ENCODE peak calls at places on chromosome 5, in five cellular contexts. N is H1, Z is HCT116, Q is K562, K is GM12878. A is an unnamed sample.

GRCh38 chr5:30765227-30765626 is 428.3 kb upstream of the CDH6 start:
- DNase-seq in K (no peak), Q (no peak), Z (no peak), N (no peak), A (no peak)

GRCh38 chr5:126178521-126178920 is 244.7 kb upstream of the GRAMD2B start:
- DNase-seq in K (no peak), Z (no peak), N (no peak), Q (no peak), A (no peak)

GRCh38 chr5:57386958-57387357 is 95.7 kb downstream of the ACTBL2 start:
- DNase-seq in Z (no peak), N (no peak), K (no peak), Q (no peak), A (no peak)

GRCh38 chr5:77011498-77011897 is 18.7 kb upstream of the AGGF1 start:
- DNase-seq in N (no peak), K (no peak), Q (no peak), Z (no peak), A (no peak)

GRCh38 chr5:32523625-32524024 is 61.7 kb upstream of the SUB1 start:
- DNase-seq in N (no peak), Z (no peak), Q (no peak), K (no peak), A (peak; percentile 43)

GRCh38 chr5:1909346-1909985 is 26.7 kb upstream of the IRX4 start:
- DNase-seq in Q (no peak), K (no peak), Z (no peak), N (no peak), A (no peak)

GRCh38 chr5:148374693-148375360 is 8.9 kb upstream of the FBXO38 start:
- DNase-seq in K (no peak), N (peak; percentile 29), Z (peak; percentile 45), Q (peak; percentile 38), A (peak; percentile 72)

GRCh38 chr5:96663608-96664007 is 1.4 kb downstream of the CAST start:
- DNase-seq in K (no peak), N (no peak), Q (no peak), Z (no peak), A (no peak)

GRCh38 chr5:145350501-145350900 is 484.6 kb downstream of the PRELID2 start:
- DNase-seq in K (no peak), Z (no peak), N (no peak), Q (no peak), A (no peak)

GRCh38 chr5:168887931-168888330 is 308.8 kb upstream of the PANK3 start:
- DNase-seq in Q (no peak), Z (no peak), N (no peak), K (no peak), A (no peak)

GRCh38 chr5:33944543-33945132 is 8.5 kb downstream of the RXFP3 start:
- DNase-seq in N (no peak), K (no peak), Q (no peak), Z (no peak), A (no peak)

GRCh38 chr5:126234563-126235195 is 188.5 kb upstream of the GRAMD2B start:
- DNase-seq in K (no peak), N (no peak), Q (no peak), Z (peak; percentile 37), A (peak; percentile 13)

GRCh38 chr5:91384671-91385430 is 1.7 kb upstream of the ARRDC3 start:
- DNase-seq in Q (peak; percentile 77), Z (peak; percentile 94), K (peak; percentile 71), N (no peak), A (peak; percentile 90)

GRCh38 chr5:50766462-50766861 is 100.0 kb downstream of the PARP8 start:
- DNase-seq in Q (no peak), K (no peak), N (no peak), Z (no peak), A (no peak)

GRCh38 chr5:175383350-175383749 is 60.6 kb downstream of the DRD1 start:
- DNase-seq in Q (no peak), Z (no peak), K (no peak), N (no peak), A (no peak)

GRCh38 chr5:132595624-132596023 is 38.8 kb downstream of the RAD50 start:
- DNase-seq in N (no peak), Q (no peak), K (no peak), Z (no peak), A (no peak)

GRCh38 chr5:73693573-73694061 is 67.6 kb downstream of the ARHGEF28 start:
- DNase-seq in K (no peak), Q (no peak), Z (no peak), N (peak; percentile 7), A (peak; percentile 56)

GRCh38 chr5:175885813-175886212 is 14.4 kb downstream of the CPLX2 start:
- DNase-seq in K (no peak), N (no peak), Q (no peak), Z (no peak), A (no peak)

GRCh38 chr5:42992035-42992570 is 48.0 kb downstream of the ANXA2R start:
- DNase-seq in K (no peak), N (no peak), Q (peak; percentile 25), Z (peak; percentile 42), A (peak; percentile 71)

GRCh38 chr5:13745508-13745907 is 199.0 kb downstream of the DNAH5 start:
- DNase-seq in Q (no peak), Z (no peak), K (no peak), N (no peak), A (peak; percentile 38)

GRCh38 chr5:36377192-36377591 is 75.5 kb upstream of the RANBP3L start:
- DNase-seq in N (no peak), Z (no peak), Q (no peak), K (no peak), A (no peak)

GRCh38 chr5:95936812-95937397 is 24.7 kb downstream of the ELL2 start:
- DNase-seq in N (no peak), K (no peak), Q (no peak), Z (no peak), A (no peak)

GRCh38 chr5:96984506-96985192 is 48.8 kb downstream of the LNPEP start:
- DNase-seq in Z (no peak), Q (no peak), K (no peak), N (no peak), A (no peak)

GRCh38 chr5:1103505-1104326 is 8.1 kb downstream of the SLC12A7 start:
- DNase-seq in Q (peak; percentile 53), Z (no peak), K (no peak), N (no peak), A (peak; percentile 47)

GRCh38 chr5:1412163-1412562 is 33.1 kb downstream of the SLC6A3 start:
- DNase-seq in N (no peak), Q (no peak), K (no peak), Z (no peak), A (no peak)

GRCh38 chr5:151596839-151597539 is 5.9 kb upstream of the FAT2 start:
- DNase-seq in Q (no peak), K (no peak), N (no peak), Z (no peak), A (peak; percentile 31)

GRCh38 chr5:91042225-91042624 is 340.9 kb downstream of the ARRDC3 start:
- DNase-seq in Q (no peak), Z (no peak), K (no peak), N (no peak), A (no peak)

GRCh38 chr5:149697001-149697400 is 33.1 kb upstream of the PPARGC1B start:
- DNase-seq in Z (no peak), N (no peak), K (no peak), Q (no peak), A (no peak)

GRCh38 chr5:175706499-175706898 is 48.6 kb downstream of the HRH2 start:
- DNase-seq in N (no peak), Z (no peak), K (no peak), Q (no peak), A (peak; percentile 82)

GRCh38 chr5:14743601-14744295 is 79.2 kb downstream of the OTULIN start:
- DNase-seq in Q (no peak), N (no peak), Z (no peak), K (no peak), A (no peak)

GRCh38 chr5:131528682-131529081 is 106.3 kb downstream of the RAPGEF6 start:
- DNase-seq in Z (no peak), Q (no peak), N (no peak), K (no peak), A (no peak)
- TF ChIP-seq SRF in Z (no peak), Q (no peak), N (no peak), K (no peak), A (no peak)

GRCh38 chr5:113085084-113085414 is 108.5 kb downstream of the DCP2 start:
- DNase-seq in K (no peak), Q (peak; percentile 23), Z (no peak), N (no peak), A (no peak)

GRCh38 chr5:113081091-113081490 is 104.5 kb downstream of the DCP2 start:
- DNase-seq in K (no peak), N (no peak), Z (no peak), Q (no peak), A (no peak)

GRCh38 chr5:113084402-113085083 is 107.9 kb downstream of the DCP2 start:
- DNase-seq in Q (no peak), Z (no peak), N (no peak), K (no peak), A (no peak)

GRCh38 chr5:113082547-113082905 is 105.9 kb downstream of the DCP2 start:
- DNase-seq in N (no peak), K (no peak), Q (no peak), Z (no peak), A (no peak)

GRCh38 chr5:113081881-113082546 is 105.4 kb downstream of the DCP2 start:
- DNase-seq in Q (no peak), Z (no peak), N (no peak), K (no peak), A (no peak)
- TF ChIP-seq SRF in Q (no peak), Z (no peak), N (no peak), K (no peak), A (no peak)

GRCh38 chr5:157049605-157050004 is 9.3 kb downstream of the HAVCR1 start:
- DNase-seq in Q (no peak), Z (peak; percentile 10), K (no peak), N (no peak), A (peak; percentile 76)
- TF ChIP-seq SRF in Q (no peak), Z (no peak), K (no peak), N (no peak), A (no peak)

DNA sequence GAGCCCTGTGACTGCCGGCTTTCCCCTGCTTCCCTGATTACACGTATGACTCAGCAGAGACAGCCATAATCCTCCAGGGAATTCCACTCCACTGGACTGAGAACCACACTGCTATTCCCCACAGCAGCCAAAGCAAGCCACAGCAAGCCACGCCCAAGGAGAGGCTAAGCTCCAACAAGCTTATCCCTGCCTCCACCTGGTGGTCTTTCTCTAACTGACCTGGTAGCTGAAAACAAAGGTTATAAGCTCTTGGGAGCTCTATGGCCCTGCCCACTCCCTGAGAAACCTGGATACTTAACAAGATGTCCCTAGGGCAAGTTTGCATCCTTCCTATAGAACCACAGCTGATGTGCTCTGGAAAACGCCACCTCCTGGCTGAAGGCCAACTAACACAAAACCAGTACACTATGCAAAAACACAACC is 613.7 kb upstream of the CDH18 start:
- DNase-seq in K (no peak), N (peak; percentile 69), Z (no peak), Q (no peak), A (no peak)
- TF ChIP-seq SRF in K (no peak), N (no peak), Z (no peak), Q (no peak), A (no peak)

GRCh38 chr5:179257190-179257741 is 88.0 kb downstream of the ADAMTS2 start:
- DNase-seq in Z (no peak), Q (no peak), K (no peak), N (no peak), A (no peak)
- TF ChIP-seq SRF in Z (no peak), Q (no peak), K (no peak), N (no peak), A (no peak)

A was measured in HepG2.